ENCODE peak calls at places on chromosomes 5 and 9, in ten cellular contexts. G, A, I, J, W, B, T, U, Y and D are unnamed samples.

GRCh38 chr9:137089232-137089947 is 2.6 kb downstream of the MAN1B1 start:
- DNase-seq in B (no peak), A (no peak), U (no peak), T (no peak), J (no peak), W (no peak), I (no peak), Y (no peak), G (no peak), D (no peak)

GRCh38 chr5:171573021-171573420 is 153.6 kb downstream of the FGF18 start:
- DNase-seq in W (no peak), Y (no peak), B (no peak), I (no peak), A (no peak), J (no peak), U (no peak), G (no peak), T (no peak), D (no peak)

GRCh38 chr5:173089581-173089980 is 33.4 kb downstream of the CREBRF start:
- DNase-seq in I (no peak), U (no peak), G (no peak), A (no peak), J (no peak), T (no peak), W (no peak), B (no peak), Y (no peak), D (no peak)

GRCh38 chr5:180602481-180603075 is 11.3 kb upstream of the SCGB3A1 start:
- DNase-seq in B (no peak), I (peak; percentile 76), A (peak; percentile 11), T (no peak), J (no peak), G (peak; percentile 17), U (no peak), W (no peak), Y (no peak), D (no peak)

GRCh38 chr9:86202338-86202882 is 57.0 kb downstream of the C9orf153 start:
- DNase-seq in B (peak; percentile 61), W (peak; percentile 64), T (no peak), Y (no peak), I (no peak), U (peak; percentile 27), G (peak; percentile 20), A (peak; percentile 13), J (no peak), D (no peak)

GRCh38 chr5:72920690-72921089 is 35.2 kb upstream of the FCHO2 start:
- DNase-seq in W (peak; percentile 47), A (no peak), B (peak; percentile 55), U (peak; percentile 26), I (no peak), Y (no peak), J (no peak), G (no peak), T (no peak), D (no peak)

GRCh38 chr5:6728011-6728794 is 15.0 kb downstream of the TENT4A start:
- DNase-seq in W (no peak), T (no peak), G (peak; percentile 68), I (no peak), Y (no peak), U (no peak), J (no peak), A (peak; percentile 56), B (no peak), D (no peak)

GRCh38 chr9:122816163-122816867 is 12.1 kb downstream of the PDCL start:
- DNase-seq in T (no peak), Y (no peak), B (no peak), A (no peak), I (peak; percentile 86), G (no peak), W (no peak), U (no peak), J (peak; percentile 30), D (peak; percentile 10)

GRCh38 chr9:99998266-99998665 is 91.8 kb downstream of the STX17 start:
- DNase-seq in U (no peak), T (peak; percentile 68), J (no peak), A (no peak), B (no peak), I (no peak), Y (no peak), G (no peak), W (no peak), D (no peak)

GRCh38 chr9:99999797-100000196 is 93.3 kb downstream of the STX17 start:
- DNase-seq in J (no peak), T (no peak), I (no peak), W (no peak), B (no peak), Y (no peak), U (no peak), G (no peak), A (no peak), D (no peak)

DNA sequence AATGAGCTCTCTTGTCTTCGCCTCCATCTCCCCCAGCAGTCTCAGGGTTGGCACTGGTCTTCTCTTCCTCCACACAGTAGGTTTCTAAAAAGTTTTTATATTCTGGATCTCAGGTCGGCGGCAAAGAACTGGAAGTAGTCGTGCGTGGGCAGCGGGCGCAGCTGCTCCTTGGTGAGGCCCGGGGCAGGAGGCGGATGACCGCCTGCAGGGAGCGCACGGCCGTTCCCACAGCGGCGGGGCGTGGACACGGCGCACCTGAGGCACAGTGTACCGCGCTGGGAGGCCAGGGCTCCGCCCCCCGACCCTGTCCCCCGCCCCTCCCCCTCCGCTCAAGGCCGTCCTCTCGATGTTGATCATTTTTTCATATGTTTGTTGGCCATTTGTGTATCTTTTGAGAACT is 92.4 kb downstream of the STX17 start:
- DNase-seq in I (no peak), W (no peak), T (peak; percentile 75), U (no peak), J (no peak), A (no peak), B (no peak), Y (no peak), G (no peak), D (no peak)
- TF ChIP-seq POLR2A in I (no peak), W (no peak), T (no peak), U (no peak), J (no peak), A (no peak), B (no peak), Y (no peak), G (no peak), D (no peak)

GRCh38 chr5:149854881-149855280 is 89.7 kb downstream of the PDE6A start:
- DNase-seq in J (no peak), Y (no peak), U (no peak), A (no peak), T (no peak), W (no peak), B (no peak), I (no peak), G (no peak), D (no peak)

GRCh38 chr5:149853701-149854100 is 90.9 kb downstream of the PDE6A start:
- DNase-seq in A (no peak), J (no peak), B (no peak), I (no peak), Y (no peak), G (no peak), T (no peak), W (no peak), U (no peak), D (no peak)

GRCh38 chr5:149855371-149855770 is 89.2 kb downstream of the PDE6A start:
- DNase-seq in G (no peak), W (no peak), J (no peak), Y (no peak), I (no peak), A (no peak), U (no peak), T (no peak), B (peak; percentile 17), D (no peak)

GRCh38 chr5:149860801-149861322 is 83.7 kb downstream of the PDE6A start:
- DNase-seq in U (no peak), I (no peak), G (peak; percentile 41), W (peak; percentile 36), B (no peak), A (peak; percentile 19), J (no peak), Y (no peak), T (no peak), D (no peak)

DNA sequence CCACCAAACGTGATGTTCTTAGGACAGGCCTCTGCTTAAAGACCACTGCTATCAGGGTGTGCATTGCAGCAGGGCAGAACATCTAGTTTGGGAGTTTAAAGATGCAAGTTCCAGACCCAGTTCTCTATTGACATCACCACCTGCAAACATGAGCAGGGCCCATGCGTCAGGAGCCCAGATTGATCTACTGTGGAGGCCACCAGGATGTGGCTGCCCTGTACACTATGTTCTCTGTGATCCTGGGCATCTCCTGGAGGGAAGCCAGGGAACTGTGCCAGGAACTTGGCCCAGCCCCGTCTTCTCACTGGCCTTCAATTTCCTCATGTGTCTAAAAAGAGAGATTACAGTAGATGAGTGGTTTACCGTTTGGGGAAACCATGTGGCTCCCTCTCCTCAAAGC is 87.1 kb downstream of the PDE6A start:
- DNase-seq in B (no peak), W (peak; percentile 58), I (peak; percentile 96), J (peak; percentile 80), G (no peak), U (no peak), T (no peak), Y (peak; percentile 79), A (no peak), D (peak; percentile 98)
- TF ChIP-seq POLR2A in B (no peak), W (no peak), I (no peak), J (no peak), G (no peak), U (no peak), T (no peak), Y (no peak), A (no peak), D (peak; percentile 48)

GRCh38 chr9:19102181-19102630 is 498 bp downstream of the HAUS6 start:
- DNase-seq in I (peak; percentile 90), J (no peak), W (no peak), Y (no peak), U (no peak), T (peak; percentile 88), G (no peak), B (peak; percentile 16), A (peak; percentile 28), D (no peak)

GRCh38 chr9:19104528-19105282 is 2.0 kb upstream of the HAUS6 start:
- DNase-seq in A (no peak), Y (no peak), B (no peak), I (no peak), G (no peak), T (no peak), U (no peak), J (no peak), W (no peak), D (no peak)

GRCh38 chr9:19108038-19108437 is 5.3 kb upstream of the HAUS6 start:
- DNase-seq in A (no peak), W (no peak), T (no peak), Y (no peak), U (no peak), B (no peak), J (no peak), I (no peak), G (no peak), D (no peak)

GRCh38 chr9:19101203-19101602 is 1.5 kb downstream of the HAUS6 start:
- DNase-seq in B (no peak), U (no peak), W (no peak), G (no peak), A (no peak), J (no peak), Y (no peak), I (no peak), T (peak; percentile 44), D (no peak)

GRCh38 chr9:19102631-19103345 is at the start of gene HAUS6:
- DNase-seq in J (peak; percentile 94), G (peak; percentile 87), B (peak; percentile 96), U (peak; percentile 91), I (peak; percentile 99), Y (peak; percentile 97), A (peak; percentile 80), T (peak; percentile 97), W (peak; percentile 97), D (peak; percentile 95)
- TF ChIP-seq POLR2A in J (peak; percentile 36), G (peak; percentile 83), B (peak; percentile 56), U (peak; percentile 95), I (no peak), Y (no peak), A (peak; percentile 82), T (peak; percentile 57), W (peak; percentile 93), D (peak; percentile 67)

GRCh38 chr9:98867434-98868168 is 60.1 kb downstream of the GALNT12 start:
- DNase-seq in W (peak; percentile 15), T (no peak), U (no peak), J (peak; percentile 52), A (no peak), G (no peak), Y (peak; percentile 55), B (peak; percentile 92), I (peak; percentile 93), D (peak; percentile 78)
- TF ChIP-seq POLR2A in W (no peak), T (no peak), U (no peak), J (no peak), A (no peak), G (no peak), Y (no peak), B (no peak), I (no peak), D (no peak)